ENCODE peak calls at places on chromosomes 6 and 20, in ten cellular contexts. G is stomach, D is IMR-90, J is heart left ventricle, C is HCT116, O is A549, H is tibial nerve, M is uterus, W is spleen, Q is adrenal gland. X is an unnamed sample.

GRCh38 chr20:64119681-64120341 is 12.4 kb upstream of the NPBWR2 start:
- DNase-seq in G (no peak), D (no peak), J (peak; percentile 15), C (peak; percentile 6), O (no peak), H (no peak), M (no peak), W (peak; percentile 77), Q (peak; percentile 10), X (no peak)

GRCh38 chr6:155248021-155249001 is 15.5 kb upstream of the CLDN20 start:
- DNase-seq in G (peak; percentile 42), D (peak; percentile 77), J (no peak), C (peak; percentile 21), O (peak; percentile 21), H (peak; percentile 21), M (peak; percentile 64), W (no peak), Q (peak; percentile 48), X (peak; percentile 48)

GRCh38 chr20:38001173-38001875 is 31.9 kb downstream of the TTI1 start:
- DNase-seq in G (no peak), D (peak; percentile 91), J (no peak), C (no peak), O (no peak), H (no peak), M (no peak), W (no peak), Q (no peak), X (no peak)

GRCh38 chr6:116876107-116876506 is 935 bp upstream of the RFX6 start:
- DNase-seq in G (no peak), D (no peak), J (no peak), C (no peak), O (no peak), H (no peak), M (no peak), W (no peak), Q (no peak), X (no peak)

GRCh38 chr6:44499609-44500008 is 112.1 kb downstream of the CDC5L start:
- DNase-seq in G (no peak), D (no peak), J (no peak), C (no peak), O (no peak), H (no peak), M (no peak), W (no peak), Q (no peak), X (no peak)

GRCh38 chr20:36086767-36087166 is 67.8 kb upstream of the EPB41L1 start:
- DNase-seq in G (no peak), D (no peak), J (no peak), C (peak; percentile 74), O (peak; percentile 73), H (no peak), M (no peak), W (no peak), Q (no peak), X (no peak)

GRCh38 chr20:48326868-48327267 is 500.9 kb downstream of the PREX1 start:
- DNase-seq in G (no peak), D (no peak), J (peak; percentile 45), C (no peak), O (no peak), H (no peak), M (peak; percentile 32), W (no peak), Q (peak; percentile 92), X (no peak)

GRCh38 chr6:86331889-86332288 is 605.4 kb upstream of the HTR1E start:
- DNase-seq in G (no peak), D (no peak), J (no peak), C (no peak), O (no peak), H (no peak), M (no peak), W (no peak), Q (no peak), X (no peak)

GRCh38 chr6:121695346-121695745 is 259.9 kb downstream of the GJA1 start:
- DNase-seq in G (no peak), D (no peak), J (no peak), C (no peak), O (no peak), H (no peak), M (no peak), W (no peak), Q (no peak), X (no peak)

GRCh38 chr6:121697921-121698320 is 262.5 kb downstream of the GJA1 start:
- DNase-seq in G (no peak), D (peak; percentile 13), J (no peak), C (no peak), O (no peak), H (no peak), M (no peak), W (no peak), Q (no peak), X (no peak)

GRCh38 chr6:121691126-121691540 is 255.7 kb downstream of the GJA1 start:
- DNase-seq in G (no peak), D (peak; percentile 68), J (no peak), C (no peak), O (no peak), H (no peak), M (no peak), W (no peak), Q (no peak), X (no peak)

GRCh38 chr6:121698617-121699016 is 263.2 kb downstream of the GJA1 start:
- DNase-seq in G (no peak), D (no peak), J (no peak), C (no peak), O (no peak), H (no peak), M (no peak), W (no peak), Q (no peak), X (no peak)

DNA sequence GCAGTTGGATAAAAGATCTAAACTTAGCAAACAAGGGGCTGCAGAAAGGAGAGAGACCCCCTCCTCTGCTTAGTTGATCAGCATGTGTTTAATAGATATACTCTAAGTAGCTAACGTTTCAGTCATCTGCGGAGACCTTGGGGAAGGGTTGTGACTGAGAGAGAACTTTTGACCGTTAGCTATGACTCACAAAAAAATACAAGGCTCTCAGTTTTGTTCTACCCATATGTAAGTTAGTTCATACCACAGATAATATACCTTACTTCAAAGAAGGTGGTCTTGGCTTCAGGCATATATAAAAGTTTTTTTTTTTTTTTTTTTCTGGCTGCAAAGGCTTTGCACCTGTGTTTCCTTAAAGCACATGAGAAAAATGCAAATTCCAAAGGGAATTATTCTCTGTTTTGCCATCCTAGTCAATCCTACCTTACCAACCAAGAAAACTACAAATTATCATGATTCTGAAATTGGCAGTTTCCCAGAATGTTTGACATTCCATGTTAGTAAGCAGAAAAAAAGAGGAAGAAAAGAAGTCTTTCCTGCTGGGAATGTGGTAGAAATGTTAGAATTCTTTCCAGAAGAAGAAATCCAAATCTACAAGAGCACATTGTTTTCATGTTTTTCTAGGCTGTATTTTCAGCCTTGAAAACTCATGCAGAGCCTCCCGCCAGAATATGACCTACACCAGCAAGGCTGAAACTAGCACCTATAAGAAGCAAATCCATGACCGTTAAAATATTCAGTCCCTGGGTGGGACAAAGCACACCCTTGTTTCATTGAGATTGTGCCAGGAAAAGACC is 259.1 kb downstream of the GJA1 start:
- DNase-seq in G (no peak), D (peak; percentile 45), J (no peak), C (no peak), O (no peak), H (no peak), M (no peak), W (no peak), Q (peak; percentile 41), X (no peak)
- TF ChIP-seq CTCF in G (no peak), D (no peak), J (no peak), C (no peak), O (no peak), H (no peak), M (no peak), W (no peak), Q (no peak), X (no peak)

DNA sequence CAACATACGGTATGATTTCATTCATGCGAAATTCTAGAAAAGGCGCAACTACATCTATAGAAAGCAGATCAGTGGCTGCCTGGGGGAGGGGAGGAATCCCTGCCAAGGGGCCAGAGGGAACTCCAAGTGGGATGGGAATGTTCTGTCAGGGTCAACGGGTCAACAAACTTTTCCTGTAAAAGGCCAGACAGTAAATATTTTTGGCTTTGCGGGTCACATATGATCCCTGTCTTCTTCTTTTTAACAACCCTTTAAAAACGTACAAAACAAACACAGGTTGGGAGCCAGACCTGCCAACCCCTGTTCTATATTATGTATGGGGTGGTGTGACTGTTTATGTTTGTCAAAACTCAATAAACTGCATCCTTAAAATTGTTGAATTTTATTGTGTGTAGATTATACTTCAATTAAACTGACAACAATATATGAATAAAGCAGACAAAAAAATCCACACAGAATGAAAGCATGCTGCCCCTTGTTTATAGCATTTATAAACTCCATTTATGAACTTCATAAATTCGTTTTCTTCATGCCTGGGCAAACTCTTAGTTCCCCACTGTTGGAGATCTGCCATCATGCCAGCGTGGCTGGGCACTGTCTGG is 56.6 kb upstream of the TRAF3IP2 start:
- DNase-seq in G (no peak), D (no peak), J (no peak), C (no peak), O (no peak), H (no peak), M (no peak), W (no peak), Q (no peak), X (no peak)
- H3K4me1 ChIP-seq in G (peaks cover 37% of the 10 kb centered on the region), D (peaks cover 20% of the 10 kb centered on the region), J (peaks cover 47% of the 10 kb centered on the region), C (peaks cover 2% of the 10 kb centered on the region), O (peaks cover 12% of the 10 kb centered on the region), H (no peaks in the 10 kb centered on the region), M (peaks cover 11% of the 10 kb centered on the region), W (no peaks in the 10 kb centered on the region), Q (peaks cover 34% of the 10 kb centered on the region), X (peaks cover 5% of the 10 kb centered on the region)

GRCh38 chr6:8103726-8104125 is 1.4 kb upstream of the EEF1E1 start:
- DNase-seq in G (no peak), D (no peak), J (no peak), C (no peak), O (no peak), H (no peak), M (no peak), W (no peak), Q (no peak), X (no peak)

GRCh38 chr6:8102122-8102958 is at the start of gene EEF1E1:
- DNase-seq in G (peak; percentile 97), D (peak; percentile 94), J (peak; percentile 94), C (peak; percentile 92), O (peak; percentile 89), H (peak; percentile 83), M (peak; percentile 92), W (peak; percentile 98), Q (peak; percentile 95), X (peak; percentile 94)

DNA sequence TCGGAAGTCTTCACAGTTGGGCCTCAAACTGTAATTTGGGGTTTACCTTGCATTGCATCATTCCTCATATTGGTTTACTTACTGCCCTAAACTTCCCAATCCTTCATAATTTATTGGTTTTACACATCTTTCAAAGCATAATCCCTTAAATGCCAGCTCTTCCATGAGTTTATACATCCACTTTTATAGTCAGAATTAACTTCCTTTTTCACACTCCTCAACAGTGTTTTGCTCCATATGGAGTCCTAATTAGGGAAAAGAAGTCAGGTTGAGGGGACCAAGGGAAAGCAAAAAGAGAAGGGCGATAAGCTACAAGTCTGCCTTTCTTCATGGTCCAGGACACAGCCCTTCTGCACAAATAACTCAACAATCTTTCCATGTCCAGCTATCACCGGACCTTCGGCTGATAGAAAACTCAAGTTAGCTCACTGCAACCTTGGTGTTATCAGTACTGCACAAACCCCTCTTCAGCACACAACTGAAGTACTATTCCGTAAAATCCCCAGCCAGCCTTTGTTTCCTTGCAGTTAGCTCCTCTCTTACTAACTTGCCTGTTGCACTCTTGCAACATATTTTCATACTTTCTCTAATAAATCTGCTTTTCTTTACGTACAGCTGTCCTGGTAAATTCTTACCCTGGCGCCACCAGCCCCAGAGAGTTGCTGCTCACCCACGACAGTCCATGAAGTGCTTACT is 2.0 kb downstream of the EEF1E1 start:
- DNase-seq in G (no peak), D (no peak), J (no peak), C (no peak), O (no peak), H (no peak), M (no peak), W (no peak), Q (no peak), X (no peak)
- TF ChIP-seq POLR2A in G (no peak), D (no peak), J (no peak), C (no peak), O (no peak), H (no peak), M (no peak), W (no peak), Q (no peak), X (no peak)

GRCh38 chr6:135222623-135223022 is 41.5 kb downstream of the MYB start:
- DNase-seq in G (no peak), D (no peak), J (no peak), C (no peak), O (no peak), H (no peak), M (no peak), W (no peak), Q (no peak), X (no peak)
- TF ChIP-seq CTCF in G (no peak), D (no peak), J (no peak), C (no peak), O (no peak), H (no peak), M (no peak), W (no peak), Q (no peak), X (no peak)

X was measured in breast epithelium.